ENCODE peak calls at places on chromosomes 1 and 21, in four cellular contexts. M is KG1, R is body of pancreas, I is prostate gland. Q is an unnamed sample.

GRCh38 chr1:12245116-12245515 is 15.3 kb downstream of the VPS13D start:
- DNase-seq in M (no peak), R (no peak), I (no peak), Q (no peak)

GRCh38 chr1:56993355-56993985 is 27.7 kb upstream of the C8B start:
- DNase-seq in M (no peak), R (no peak), I (no peak), Q (no peak)

GRCh38 chr1:245156736-245157505 is 2.1 kb downstream of the KIF26B start:
- DNase-seq in M (no peak), R (no peak), I (no peak), Q (peak)

GRCh38 chr1:41766546-41766945 is 152.2 kb downstream of the HIVEP3 start:
- DNase-seq in M (no peak), R (no peak), I (no peak), Q (no peak)

GRCh38 chr1:61481313-61481712 is 243.6 kb downstream of the TM2D1 start:
- DNase-seq in M (no peak), R (no peak), I (no peak), Q (no peak)

GRCh38 chr21:27681841-27682240 is 715.0 kb upstream of the ADAMTS5 start:
- DNase-seq in M (no peak), R (no peak), I (no peak), Q (no peak)

GRCh38 chr1:77889240-77889637 is 815 bp downstream of the NEXN start:
- DNase-seq in M (no peak), R (no peak), I (no peak), Q (peak)

GRCh38 chr1:209768354-209768774 is 12.5 kb downstream of the TRAF3IP3 start:
- DNase-seq in M (peak), R (no peak), I (no peak), Q (no peak)

GRCh38 chr1:2130871-2131289 is 63.7 kb downstream of the FAAP20 start:
- DNase-seq in M (no peak), R (no peak), I (no peak), Q (no peak)

GRCh38 chr21:31267644-31268043 is 76.4 kb downstream of the TIAM1 start:
- DNase-seq in M (no peak), R (no peak), I (no peak), Q (no peak)

GRCh38 chr1:64183380-64183984 is 19.9 kb upstream of the UBE2U start:
- DNase-seq in M (no peak), R (no peak), I (no peak), Q (no peak)

GRCh38 chr1:157198619-157199420 is 60.6 kb upstream of the ETV3 start:
- DNase-seq in M (no peak), R (peak), I (no peak), Q (no peak)

GRCh38 chr1:19066248-19066873 is 109.9 kb upstream of the IFFO2 start:
- DNase-seq in M (no peak), R (peak), I (peak), Q (no peak)